ENCODE peak calls at places on chromosomes 12 and 14, in five cellular contexts. Z is GM13977; B is activated naive CD4-positive, alpha-beta T cell treated with Interleukin-2 at 50 U/mL for 16 hours; F is AG04450; Q is mesenchymal stem cell. T is an unnamed sample.

GRCh38 chr14:61217516-61217915 is 63.6 kb downstream of the TMEM30B start:
- DNase-seq in B (no peak), Z (no peak), Q (no peak), F (no peak), T (no peak)

GRCh38 chr12:27610380-27610779 is 85.9 kb upstream of the REP15 start:
- DNase-seq in B (no peak), F (no peak), Q (peak), Z (no peak), T (no peak)

GRCh38 chr12:52975820-52976573 is 27.1 kb downstream of the KRT18 start:
- DNase-seq in Q (peak), B (no peak), Z (no peak), F (no peak), T (no peak)

GRCh38 chr14:58572092-58572853 is 65.5 kb upstream of the DACT1 start:
- DNase-seq in Q (peak), B (peak), Z (no peak), F (peak), T (no peak)

GRCh38 chr14:77195766-77196165 is 14.2 kb downstream of the TMEM63C start:
- DNase-seq in B (no peak), Q (no peak), F (no peak), Z (no peak), T (no peak)

GRCh38 chr14:103507751-103508150 is 14.9 kb downstream of the CKB start:
- DNase-seq in B (no peak), F (no peak), Q (no peak), Z (peak), T (no peak)

GRCh38 chr12:62291888-62292760 is 31.9 kb downstream of the USP15 start:
- DNase-seq in Q (peak), Z (no peak), F (no peak), B (no peak), T (no peak)

GRCh38 chr12:42356344-42356743 is 30.4 kb downstream of the PPHLN1 start:
- DNase-seq in Z (no peak), B (no peak), Q (no peak), F (no peak), T (no peak)

GRCh38 chr14:38870437-38870836 is 232.6 kb downstream of the SEC23A start:
- DNase-seq in Z (no peak), F (no peak), B (no peak), Q (no peak), T (no peak)

GRCh38 chr12:49233842-49234526 is 30.9 kb upstream of the TUBA1C start:
- DNase-seq in Q (no peak), F (no peak), Z (peak), B (no peak), T (no peak)

GRCh38 chr12:98424726-98425401 is 90.5 kb upstream of the TMPO start:
- DNase-seq in B (peak), Q (peak), F (peak), Z (peak), T (no peak)

GRCh38 chr12:79688376-79689040 is 2.3 kb downstream of the PAWR start:
- DNase-seq in F (no peak), Q (peak), B (no peak), Z (peak), T (no peak)

GRCh38 chr14:58665773-58666500 is 28.2 kb downstream of the DACT1 start:
- DNase-seq in B (no peak), F (no peak), Z (no peak), Q (no peak), T (no peak)

GRCh38 chr12:106527356-106527755 is 55.4 kb upstream of the RFX4 start:
- DNase-seq in B (no peak), Z (no peak), Q (peak), F (no peak), T (no peak)

GRCh38 chr14:32428875-32429274 is 99.8 kb downstream of the AKAP6 start:
- DNase-seq in Q (no peak), Z (no peak), F (no peak), B (no peak), T (no peak)